ENCODE peak calls at places on chromosomes 4 and X, in four cellular contexts. E is kidney tubule cell, Z is head of caudate nucleus, U is GM23248. Y is an unnamed sample.

GRCh38 chr4:132669786-132670185 is 479.3 kb upstream of the PCDH10 start:
- DNase-seq in E (no peak), U (no peak), Z (no peak), Y (no peak)

GRCh38 chrX:65572971-65573370 is 38.4 kb upstream of the LAS1L start:
- DNase-seq in E (no peak), Z (no peak), U (no peak), Y (no peak)

GRCh38 chrX:71871367-71871766 is 39.3 kb upstream of the NHSL2 start:
- DNase-seq in U (peak; percentile 51), E (peak; percentile 82), Z (no peak), Y (peak; percentile 26)

GRCh38 chrX:25296850-25297249 is 281.1 kb upstream of the ARX start:
- DNase-seq in Z (no peak), E (peak; percentile 69), U (no peak), Y (peak; percentile 66)

GRCh38 chr4:128768373-128768996 is 41.0 kb upstream of the JADE1 start:
- DNase-seq in U (peak; percentile 53), E (peak; percentile 16), Z (no peak), Y (peak; percentile 35)

GRCh38 chr4:10035130-10035529 is 13.8 kb upstream of the SLC2A9 start:
- DNase-seq in E (no peak), Z (no peak), U (no peak), Y (no peak)

GRCh38 chr4:184934961-184935360 is 83.3 kb upstream of the HELT start:
- DNase-seq in U (no peak), E (no peak), Z (no peak), Y (no peak)

GRCh38 chr4:46390353-46391058 is 578 bp upstream of the GABRA2 start:
- DNase-seq in Z (peak; percentile 29), U (no peak), E (no peak), Y (no peak)

GRCh38 chr4:98345838-98346237 is 84.7 kb downstream of the RAP1GDS1 start:
- DNase-seq in E (no peak), U (no peak), Z (no peak), Y (no peak)

GRCh38 chr4:119310826-119311225 is 11.1 kb downstream of the FABP2 start:
- DNase-seq in U (no peak), Z (no peak), E (no peak), Y (peak; percentile 5)

GRCh38 chrX:129957241-129958099 is 25.0 kb upstream of the BCORL1 start:
- DNase-seq in U (peak; percentile 66), E (peak; percentile 56), Z (no peak), Y (no peak)

GRCh38 chr4:663438-664428 is 10.3 kb downstream of the ATP5ME start:
- DNase-seq in U (no peak), E (peak; percentile 39), Z (peak; percentile 51), Y (no peak)

GRCh38 chr4:3294401-3295241 is 1.8 kb downstream of the RGS12 start:
- DNase-seq in Z (no peak), U (no peak), E (no peak), Y (no peak)

Y was measured in kidney glomerular epithelial cell.